ENCODE peak calls at places on chromosomes 12 and 14, in four cellular contexts. One of them, this sample, is unnamed.

GRCh38 chr14:75636100-75636692 is 24.5 kb downstream of the ERG28 start:
- DNase-seq in CD8-positive, alpha-beta T cell: no peak
- DNase-seq in testis: no peak
- DNase-seq in left ventricle myocardium inferior: no peak
- DNase-seq in this sample: no peak

GRCh38 chr14:104882991-104883660 is 18.1 kb downstream of the CEP170B start:
- DNase-seq in testis: no peak
- DNase-seq in CD8-positive, alpha-beta T cell: no peak
- DNase-seq in left ventricle myocardium inferior: peak; percentile 9
- DNase-seq in this sample: peak; percentile 58

GRCh38 chr14:77339407-77339806 is 18.6 kb downstream of the GSTZ1 start:
- DNase-seq in testis: no peak
- DNase-seq in CD8-positive, alpha-beta T cell: no peak
- DNase-seq in left ventricle myocardium inferior: no peak
- DNase-seq in this sample: no peak

GRCh38 chr12:59636945-59637656 is 41.3 kb downstream of the SLC16A7 start:
- DNase-seq in left ventricle myocardium inferior: no peak
- DNase-seq in testis: no peak
- DNase-seq in CD8-positive, alpha-beta T cell: no peak
- DNase-seq in this sample: no peak

GRCh38 chr14:75200451-75200850 is 24.0 kb upstream of the TMED10 start:
- DNase-seq in testis: no peak
- DNase-seq in CD8-positive, alpha-beta T cell: no peak
- DNase-seq in left ventricle myocardium inferior: no peak
- DNase-seq in this sample: no peak

GRCh38 chr12:74033531-74033930 is 504.1 kb upstream of the ATXN7L3B start:
- DNase-seq in testis: no peak
- DNase-seq in left ventricle myocardium inferior: no peak
- DNase-seq in CD8-positive, alpha-beta T cell: no peak
- DNase-seq in this sample: no peak

GRCh38 chr14:33943081-33943480 is 7.8 kb downstream of the EGLN3 start:
- DNase-seq in testis: no peak
- DNase-seq in CD8-positive, alpha-beta T cell: no peak
- DNase-seq in left ventricle myocardium inferior: no peak
- DNase-seq in this sample: no peak

GRCh38 chr12:27236498-27236897 is 7.6 kb upstream of the STK38L start:
- DNase-seq in testis: no peak
- DNase-seq in left ventricle myocardium inferior: no peak
- DNase-seq in CD8-positive, alpha-beta T cell: no peak
- DNase-seq in this sample: no peak

GRCh38 chr12:57104292-57104910 is 6.8 kb downstream of the STAT6 start:
- DNase-seq in left ventricle myocardium inferior: no peak
- DNase-seq in CD8-positive, alpha-beta T cell: no peak
- DNase-seq in testis: no peak
- DNase-seq in this sample: peak; percentile 24

GRCh38 chr12:47236109-47236714 is 156.5 kb upstream of the AMIGO2 start:
- DNase-seq in left ventricle myocardium inferior: no peak
- DNase-seq in testis: no peak
- DNase-seq in CD8-positive, alpha-beta T cell: no peak
- DNase-seq in this sample: no peak

GRCh38 chr12:91617830-91618229 is 435.2 kb upstream of the DCN start:
- DNase-seq in testis: no peak
- DNase-seq in left ventricle myocardium inferior: no peak
- DNase-seq in CD8-positive, alpha-beta T cell: no peak
- DNase-seq in this sample: no peak

GRCh38 chr14:64970776-64971451 is 1.2 kb downstream of the RAB15 start:
- DNase-seq in testis: no peak
- DNase-seq in CD8-positive, alpha-beta T cell: no peak
- DNase-seq in left ventricle myocardium inferior: no peak
- DNase-seq in this sample: peak; percentile 60

GRCh38 chr14:25400607-25401206 is 350.8 kb upstream of the STXBP6 start:
- DNase-seq in left ventricle myocardium inferior: no peak
- DNase-seq in testis: peak; percentile 89
- DNase-seq in CD8-positive, alpha-beta T cell: peak; percentile 5
- DNase-seq in this sample: peak; percentile 22

GRCh38 chr12:118059645-118060275 is 1.2 kb downstream of the WSB2 start:
- DNase-seq in left ventricle myocardium inferior: no peak
- DNase-seq in testis: no peak
- DNase-seq in CD8-positive, alpha-beta T cell: no peak
- DNase-seq in this sample: no peak

GRCh38 chr12:68890701-68891113 is 42.3 kb downstream of the CPM start:
- DNase-seq in CD8-positive, alpha-beta T cell: no peak
- DNase-seq in left ventricle myocardium inferior: peak; percentile 20
- DNase-seq in testis: peak; percentile 63
- DNase-seq in this sample: no peak

GRCh38 chr14:67393689-67394088 is 18.3 kb downstream of the PLEK2 start:
- DNase-seq in left ventricle myocardium inferior: no peak
- DNase-seq in testis: no peak
- DNase-seq in CD8-positive, alpha-beta T cell: no peak
- DNase-seq in this sample: no peak

GRCh38 chr12:116542345-116542950 is 16.7 kb upstream of the MAP1LC3B2 start:
- DNase-seq in CD8-positive, alpha-beta T cell: no peak
- DNase-seq in left ventricle myocardium inferior: no peak
- DNase-seq in testis: peak; percentile 57
- DNase-seq in this sample: no peak

GRCh38 chr12:26277511-26278246 is 82.3 kb downstream of the SSPN start:
- DNase-seq in left ventricle myocardium inferior: no peak
- DNase-seq in CD8-positive, alpha-beta T cell: no peak
- DNase-seq in testis: no peak
- DNase-seq in this sample: no peak

GRCh38 chr12:49990269-49990668 is 17.5 kb downstream of the AQP6 start:
- DNase-seq in CD8-positive, alpha-beta T cell: no peak
- DNase-seq in testis: no peak
- DNase-seq in left ventricle myocardium inferior: no peak
- DNase-seq in this sample: no peak

GRCh38 chr12:96143392-96143791 is 50.8 kb upstream of the ELK3 start:
- DNase-seq in left ventricle myocardium inferior: no peak
- DNase-seq in CD8-positive, alpha-beta T cell: no peak
- DNase-seq in testis: no peak
- DNase-seq in this sample: no peak

GRCh38 chr14:65210118-65210826 is 108.0 kb upstream of the MAX start:
- DNase-seq in testis: no peak
- DNase-seq in CD8-positive, alpha-beta T cell: no peak
- DNase-seq in left ventricle myocardium inferior: no peak
- DNase-seq in this sample: no peak

GRCh38 chr12:75329918-75330826 is at the start of gene CAPS2:
- DNase-seq in left ventricle myocardium inferior: peak; percentile 87
- DNase-seq in CD8-positive, alpha-beta T cell: peak; percentile 53
- DNase-seq in testis: peak; percentile 88
- DNase-seq in this sample: peak; percentile 81

GRCh38 chr12:122740351-122740750 is 9.7 kb upstream of the HCAR1 start:
- DNase-seq in CD8-positive, alpha-beta T cell: no peak
- DNase-seq in testis: peak; percentile 43
- DNase-seq in left ventricle myocardium inferior: no peak
- DNase-seq in this sample: no peak

GRCh38 chr12:124442281-124442680 is 125.1 kb downstream of the NCOR2 start:
- DNase-seq in CD8-positive, alpha-beta T cell: no peak
- DNase-seq in left ventricle myocardium inferior: no peak
- DNase-seq in testis: no peak
- DNase-seq in this sample: no peak

GRCh38 chr12:131108171-131108955 is 154.7 kb downstream of the ADGRD1 start:
- DNase-seq in CD8-positive, alpha-beta T cell: no peak
- DNase-seq in testis: peak; percentile 76
- DNase-seq in left ventricle myocardium inferior: no peak
- DNase-seq in this sample: no peak

GRCh38 chr12:17411662-17412061 is 678.3 kb downstream of the RERGL start:
- DNase-seq in testis: no peak
- DNase-seq in CD8-positive, alpha-beta T cell: no peak
- DNase-seq in left ventricle myocardium inferior: no peak
- DNase-seq in this sample: no peak

GRCh38 chr14:92615451-92615850 is 101.9 kb downstream of the RIN3 start:
- DNase-seq in CD8-positive, alpha-beta T cell: peak; percentile 81
- DNase-seq in left ventricle myocardium inferior: no peak
- DNase-seq in testis: no peak
- DNase-seq in this sample: no peak

GRCh38 chr12:78431931-78432330 is 432.6 kb upstream of the SYT1 start:
- DNase-seq in left ventricle myocardium inferior: no peak
- DNase-seq in CD8-positive, alpha-beta T cell: no peak
- DNase-seq in testis: no peak
- DNase-seq in this sample: no peak

GRCh38 chr14:78709795-78710569 is 539.8 kb downstream of the NRXN3 start:
- DNase-seq in testis: no peak
- DNase-seq in left ventricle myocardium inferior: no peak
- DNase-seq in CD8-positive, alpha-beta T cell: no peak
- DNase-seq in this sample: no peak

GRCh38 chr14:56378474-56378873 is 201.1 kb upstream of the TMEM260 start:
- DNase-seq in CD8-positive, alpha-beta T cell: no peak
- DNase-seq in testis: no peak
- DNase-seq in left ventricle myocardium inferior: no peak
- DNase-seq in this sample: no peak

GRCh38 chr12:90290980-90291975 is 582.6 kb upstream of the ATP2B1 start:
- DNase-seq in left ventricle myocardium inferior: no peak
- DNase-seq in CD8-positive, alpha-beta T cell: no peak
- DNase-seq in testis: peak; percentile 46
- DNase-seq in this sample: no peak

GRCh38 chr14:90039253-90040010 is 22.4 kb upstream of the KCNK13 start:
- DNase-seq in CD8-positive, alpha-beta T cell: no peak
- DNase-seq in left ventricle myocardium inferior: no peak
- DNase-seq in testis: no peak
- DNase-seq in this sample: no peak

GRCh38 chr14:90045608-90046007 is 16.2 kb upstream of the KCNK13 start:
- DNase-seq in left ventricle myocardium inferior: no peak
- DNase-seq in CD8-positive, alpha-beta T cell: no peak
- DNase-seq in testis: no peak
- DNase-seq in this sample: no peak

GRCh38 chr14:90040411-90040810 is 21.4 kb upstream of the KCNK13 start:
- DNase-seq in left ventricle myocardium inferior: no peak
- DNase-seq in testis: no peak
- DNase-seq in CD8-positive, alpha-beta T cell: no peak
- DNase-seq in this sample: no peak

GRCh38 chr14:90042587-90043252 is 19.1 kb upstream of the KCNK13 start:
- DNase-seq in CD8-positive, alpha-beta T cell: no peak
- DNase-seq in left ventricle myocardium inferior: no peak
- DNase-seq in testis: no peak
- DNase-seq in this sample: no peak
- H3K36me3 ChIP-seq in CD8-positive, alpha-beta T cell: peaks cover 2% of the 10 kb centered on the region
- H3K36me3 ChIP-seq in left ventricle myocardium inferior: peaks cover 5% of the 10 kb centered on the region
- H3K36me3 ChIP-seq in testis: no peaks in the 10 kb centered on the region
- H3K36me3 ChIP-seq in this sample: no peaks in the 10 kb centered on the region

DNA sequence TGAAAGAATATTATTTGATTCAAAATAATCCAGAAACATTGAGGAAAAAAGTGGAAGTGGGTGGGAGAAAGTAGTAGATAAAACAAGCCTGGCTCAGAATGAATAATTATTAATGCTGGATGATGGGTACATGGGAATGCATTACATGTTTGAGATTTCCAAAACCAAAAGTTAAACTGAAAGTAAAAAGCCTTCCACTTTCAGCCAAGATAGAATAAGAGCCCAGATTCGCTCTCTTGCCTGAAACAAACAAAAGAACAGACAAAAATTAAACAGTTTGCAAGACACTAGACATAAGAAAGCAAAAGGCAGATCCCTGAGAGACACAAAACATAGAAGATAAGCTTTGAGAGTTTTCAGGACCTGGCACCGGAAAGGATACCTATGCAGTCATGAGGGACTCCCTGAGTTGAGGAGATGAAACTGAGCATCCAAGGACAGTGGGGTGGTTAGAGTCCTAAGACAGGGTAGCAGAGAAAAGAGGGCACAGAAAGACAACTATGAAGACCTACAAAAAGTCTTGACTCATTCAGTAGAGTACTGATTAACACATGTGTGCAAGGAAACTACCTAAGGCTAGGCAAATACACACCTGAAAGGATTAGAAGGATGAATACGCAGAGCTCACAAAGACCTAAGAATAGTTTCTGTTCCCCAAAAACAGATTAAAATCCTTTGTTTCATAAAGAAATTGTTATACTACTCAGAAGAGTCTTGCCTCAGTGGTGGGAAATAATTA is 54.1 kb downstream of the CEP83 start:
- DNase-seq in testis: no peak
- DNase-seq in CD8-positive, alpha-beta T cell: no peak
- DNase-seq in left ventricle myocardium inferior: no peak
- DNase-seq in this sample: no peak
- H3K4me3 ChIP-seq in testis: no peak overlapping the region
- H3K4me3 ChIP-seq in CD8-positive, alpha-beta T cell: no peak overlapping the region
- H3K4me3 ChIP-seq in left ventricle myocardium inferior: peak overlapping the region; percentile 39
- H3K4me3 ChIP-seq in this sample: no peak overlapping the region

GRCh38 chr14:36517242-36518030 is 2.6 kb downstream of the NKX2-1 start:
- DNase-seq in testis: no peak
- DNase-seq in left ventricle myocardium inferior: no peak
- DNase-seq in CD8-positive, alpha-beta T cell: no peak
- DNase-seq in this sample: peak; percentile 73

GRCh38 chr14:36519431-36520321 is at the start of gene NKX2-1:
- DNase-seq in CD8-positive, alpha-beta T cell: no peak
- DNase-seq in left ventricle myocardium inferior: no peak
- DNase-seq in testis: no peak
- DNase-seq in this sample: peak; percentile 93

GRCh38 chr14:36518586-36519430 is 1.2 kb downstream of the NKX2-1 start:
- DNase-seq in CD8-positive, alpha-beta T cell: no peak
- DNase-seq in testis: no peak
- DNase-seq in left ventricle myocardium inferior: no peak
- DNase-seq in this sample: peak; percentile 80

GRCh38 chr14:36516719-36517241 is 3.3 kb downstream of the NKX2-1 start:
- DNase-seq in left ventricle myocardium inferior: no peak
- DNase-seq in CD8-positive, alpha-beta T cell: no peak
- DNase-seq in testis: no peak
- DNase-seq in this sample: peak; percentile 49

DNA sequence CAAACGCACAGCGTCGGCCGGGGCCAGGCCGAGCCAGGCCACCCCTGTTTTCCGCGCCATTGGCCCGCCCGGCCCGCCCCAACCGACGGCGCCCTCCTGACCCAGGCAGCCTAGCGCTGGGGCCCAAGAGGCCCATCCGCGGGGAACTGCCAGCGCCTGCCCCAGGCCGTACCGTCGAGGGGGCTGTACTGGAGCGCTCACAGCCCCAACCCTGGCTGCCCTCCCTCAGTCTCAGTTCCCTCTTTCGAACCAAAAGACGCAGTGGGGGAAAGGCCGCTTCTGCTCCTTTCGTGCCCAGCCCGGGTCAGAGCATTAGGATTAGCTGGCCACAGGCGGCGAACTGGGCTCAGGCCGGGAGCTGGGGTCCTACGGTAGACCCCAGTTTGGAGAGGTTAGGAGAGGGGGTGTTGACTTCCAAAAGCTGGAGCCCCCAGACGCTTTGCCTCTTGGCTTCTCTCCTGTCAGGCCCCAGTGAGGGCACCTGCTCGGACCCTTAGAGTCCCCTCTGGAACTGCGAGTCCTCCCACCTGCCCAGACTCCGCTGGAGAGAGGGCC is 1.9 kb downstream of the NKX2-1 start:
- DNase-seq in testis: no peak
- DNase-seq in CD8-positive, alpha-beta T cell: no peak
- DNase-seq in left ventricle myocardium inferior: no peak
- DNase-seq in this sample: peak; percentile 75
- H3K27me3 ChIP-seq in testis: peaks cover 8% of the 10 kb centered on the region
- H3K27me3 ChIP-seq in CD8-positive, alpha-beta T cell: peaks cover 12% of the 10 kb centered on the region
- H3K27me3 ChIP-seq in left ventricle myocardium inferior: peaks cover 100% of the 10 kb centered on the region
- H3K27me3 ChIP-seq in this sample: peaks cover 99% of the 10 kb centered on the region

DNA sequence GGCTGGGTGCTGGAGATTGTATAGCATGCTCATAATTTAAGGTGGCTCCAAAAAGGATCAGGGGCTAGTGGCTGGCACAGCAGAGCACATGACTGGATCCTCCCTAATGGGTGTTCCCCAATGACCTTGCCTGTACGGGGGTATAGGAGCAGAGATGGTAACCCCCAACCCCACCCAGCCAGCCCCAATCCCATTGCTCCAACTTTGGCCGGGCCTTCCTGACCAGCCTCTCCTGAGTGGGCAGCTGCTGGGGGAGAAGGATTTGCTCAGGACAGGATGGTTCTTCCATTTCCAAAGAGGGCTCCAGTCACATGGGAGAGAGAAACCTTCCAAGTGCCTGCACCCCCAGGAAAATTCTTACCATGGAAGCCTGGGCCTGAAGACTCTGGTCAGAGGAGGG is 15.3 kb upstream of the NR4A1 start:
- DNase-seq in left ventricle myocardium inferior: no peak
- DNase-seq in CD8-positive, alpha-beta T cell: no peak
- DNase-seq in testis: no peak
- DNase-seq in this sample: no peak
- H3K36me3 ChIP-seq in left ventricle myocardium inferior: no peaks in the 10 kb centered on the region
- H3K36me3 ChIP-seq in CD8-positive, alpha-beta T cell: no peaks in the 10 kb centered on the region
- H3K36me3 ChIP-seq in testis: no peaks in the 10 kb centered on the region
- H3K36me3 ChIP-seq in this sample: no peaks in the 10 kb centered on the region

This sample was measured in H7.